ENCODE peak calls at places on chromosomes 16 and 17, in six cellular contexts. K is activated T-helper 1 cell treated with anti-CD3 and anti-CD28 coated beads, Interleukin-12 subunit alpha, Interleukin-12 subunit beta, Interleukin-2, Interleukin-4 antibody, amounts not matched to agents 30 ng/mL and 10 ng/mL and 1 ng/mL, durations not matched to agents 14 hours and 24 hours and 36 hours; B is AG09319; C is choroid plexus epithelial cell; T is coronary artery; N is activated T-cell treated with anti-CD3 and anti-CD28 coated beads for 24 hours. L is an unnamed sample.

GRCh38 chr16:50839920-50840729 is 98.2 kb downstream of the CYLD start:
- DNase-seq in K (no peak), B (no peak), C (no peak), T (no peak), N (no peak), L (no peak)

GRCh38 chr16:70789231-70789926 is 11.6 kb downstream of the VAC14 start:
- DNase-seq in K (no peak), B (peak; percentile 50), C (peak; percentile 82), T (no peak), N (no peak), L (no peak)

GRCh38 chr17:8963017-8963416 is 2.5 kb downstream of the PIK3R5 start:
- DNase-seq in K (no peak), B (no peak), C (no peak), T (no peak), N (no peak), L (no peak)

GRCh38 chr16:75398333-75398732 is 35.0 kb downstream of the CFDP1 start:
- DNase-seq in K (no peak), B (no peak), C (no peak), T (no peak), N (no peak), L (no peak)

GRCh38 chr17:7782237-7782636 is 51.8 kb upstream of the KDM6B start:
- DNase-seq in K (no peak), B (peak; percentile 15), C (peak; percentile 83), T (no peak), N (no peak), L (no peak)

GRCh38 chr17:61757168-61757567 is 106.2 kb downstream of the BRIP1 start:
- DNase-seq in K (no peak), B (no peak), C (no peak), T (no peak), N (no peak), L (no peak)

GRCh38 chr17:2123467-2124251 is 68.8 kb downstream of the HIC1 start:
- DNase-seq in K (no peak), B (no peak), C (peak; percentile 47), T (no peak), N (no peak), L (no peak)

GRCh38 chr17:2394775-2395191 is 6.1 kb downstream of the MNT start:
- DNase-seq in K (no peak), B (no peak), C (no peak), T (no peak), N (no peak), L (no peak)

GRCh38 chr17:7997186-7997585 is 5.2 kb upstream of the GUCY2D start:
- DNase-seq in K (peak; percentile 20), B (no peak), C (peak; percentile 65), T (no peak), N (no peak), L (no peak)

GRCh38 chr17:28142355-28142754 is 99.9 kb downstream of the NLK start:
- DNase-seq in K (no peak), B (no peak), C (no peak), T (no peak), N (no peak), L (no peak)

GRCh38 chr16:11257131-11257938 is 1.3 kb upstream of the SOCS1 start:
- DNase-seq in K (peak; percentile 46), B (peak; percentile 44), C (peak; percentile 90), T (no peak), N (peak; percentile 46), L (peak; percentile 57)

GRCh38 chr17:50945779-50946222 is 79.6 kb upstream of the TOB1 start:
- DNase-seq in K (no peak), B (no peak), C (no peak), T (peak; percentile 66), N (no peak), L (no peak)

GRCh38 chr16:19810817-19811731 is 73.6 kb downstream of the GPRC5B start:
- DNase-seq in K (no peak), B (peak; percentile 38), C (peak; percentile 88), T (no peak), N (no peak), L (no peak)